ENCODE peak calls at places on chromosomes 7 and 10, in eight cellular contexts. M is transverse colon; E is CD4-positive, CD25-positive, alpha-beta regulatory T cell; H is CD8-positive, alpha-beta T cell; A is GM23248; I is NT2/D1; J is left ventricle myocardium inferior; K is upper lobe of right lung. R is an unnamed sample. For H3K4me1 and H3K9me3, the result is how much of the 10 kb centered on the place peaks cover.

GRCh38 chr10:119161680-119162079 is 3.8 kb downstream of the SFXN4 start:
- DNase-seq in E (no peak), I (no peak), M (no peak), H (no peak), K (no peak), J (no peak), A (peak), R (no peak)

GRCh38 chr10:80136134-80136571 is 3.6 kb downstream of the PLAC9 start:
- DNase-seq in H (no peak), K (peak), E (no peak), A (peak), I (no peak), M (no peak), J (peak), R (peak)

GRCh38 chr7:25950488-25951413 is 201.2 kb upstream of the NFE2L3 start:
- DNase-seq in I (peak), E (peak), A (peak), M (peak), J (peak), H (peak), K (peak), R (peak)

GRCh38 chr10:129199826-129200225 is 267.2 kb upstream of the MGMT start:
- DNase-seq in K (no peak), M (no peak), E (no peak), I (peak), A (no peak), J (no peak), H (no peak), R (no peak)

GRCh38 chr7:1969459-1970284 is 263.1 kb downstream of the MAD1L1 start:
- DNase-seq in H (no peak), A (no peak), M (no peak), J (no peak), E (no peak), I (no peak), K (peak), R (no peak)

GRCh38 chr7:1487466-1487865 is 16.7 kb downstream of the INTS1 start:
- DNase-seq in H (no peak), M (no peak), A (no peak), E (no peak), I (no peak), K (no peak), J (no peak), R (no peak)

GRCh38 chr7:36048141-36048901 is 104.7 kb upstream of the EEPD1 start:
- DNase-seq in I (no peak), K (no peak), H (no peak), E (no peak), J (no peak), M (no peak), A (peak), R (no peak)

GRCh38 chr7:105689093-105689819 is 108.0 kb upstream of the EFCAB10 start:
- DNase-seq in E (no peak), H (no peak), J (no peak), A (no peak), K (no peak), I (peak), M (no peak), R (no peak)

GRCh38 chr7:48154792-48155413 is 16.4 kb upstream of the ABCA13 start:
- DNase-seq in I (peak), J (no peak), M (peak), E (no peak), H (peak), K (no peak), A (peak), R (no peak)

GRCh38 chr7:27032843-27033242 is 63.0 kb downstream of the HOXA1 start:
- DNase-seq in I (no peak), A (peak), K (no peak), M (no peak), H (no peak), E (no peak), J (no peak), R (no peak)

GRCh38 chr7:69663911-69664310 is 65.6 kb downstream of the AUTS2 start:
- DNase-seq in J (no peak), E (no peak), M (no peak), A (no peak), I (no peak), H (no peak), K (no peak), R (no peak)

GRCh38 chr10:22325272-22325947 is 4.5 kb downstream of the BMI1 start:
- DNase-seq in E (peak), H (peak), I (no peak), M (peak), A (peak), J (peak), K (peak), R (peak)

GRCh38 chr10:62724465-62724864 is 80.1 kb upstream of the ADO start:
- DNase-seq in H (no peak), J (no peak), A (no peak), K (peak), M (no peak), I (no peak), E (no peak), R (no peak)

GRCh38 chr10:6176691-6177231 is 26.0 kb upstream of the PFKFB3 start:
- DNase-seq in M (no peak), A (peak), H (no peak), I (no peak), J (no peak), E (no peak), K (peak), R (no peak)

GRCh38 chr10:4498763-4499251 is 327.2 kb upstream of the AKR1E2 start:
- DNase-seq in A (peak), I (no peak), M (no peak), J (no peak), E (no peak), H (no peak), K (no peak), R (no peak)

GRCh38 chr10:102268333-102268999 is 23.1 kb downstream of the GBF1 start:
- DNase-seq in J (no peak), A (peak), M (no peak), I (no peak), K (no peak), H (no peak), E (no peak), R (no peak)

GRCh38 chr7:131493081-131493480 is 63.3 kb downstream of the PODXL start:
- DNase-seq in A (no peak), H (no peak), J (no peak), E (no peak), M (no peak), K (no peak), I (no peak), R (no peak)

GRCh38 chr10:94183666-94184264 is 179.0 kb downstream of the NOC3L start:
- DNase-seq in J (no peak), A (peak), I (no peak), H (no peak), M (no peak), K (no peak), E (no peak), R (no peak)

GRCh38 chr7:123410273-123410928 is 124.0 kb downstream of the IQUB start:
- DNase-seq in A (peak), H (no peak), E (no peak), K (no peak), I (no peak), J (peak), M (no peak), R (no peak)

GRCh38 chr7:21579341-21580072 is 36.7 kb downstream of the DNAH11 start:
- DNase-seq in J (no peak), E (no peak), A (peak), I (no peak), H (no peak), K (no peak), M (no peak), R (no peak)

GRCh38 chr10:71555087-71555728 is 158.5 kb downstream of the CDH23 start:
- DNase-seq in A (no peak), I (no peak), E (no peak), J (no peak), H (no peak), M (no peak), K (no peak), R (no peak)

GRCh38 chr10:21991785-21992184 is 11.7 kb downstream of the DNAJC1 start:
- DNase-seq in J (no peak), M (no peak), K (no peak), H (no peak), I (no peak), E (no peak), A (no peak), R (no peak)

GRCh38 chr10:33087142-33087541 is 129.1 kb upstream of the ITGB1 start:
- DNase-seq in I (no peak), H (no peak), E (no peak), K (no peak), A (no peak), M (no peak), J (no peak), R (no peak)

GRCh38 chr7:99030951-99031350 is 113.0 kb downstream of the SMURF1 start:
- DNase-seq in M (no peak), J (no peak), I (no peak), H (no peak), K (no peak), A (no peak), E (no peak), R (no peak)

GRCh38 chr7:138979988-138980574 is 1.1 kb downstream of the KIAA1549 start:
- DNase-seq in J (no peak), K (no peak), H (no peak), I (no peak), M (no peak), A (peak), E (no peak), R (no peak)
- H3K4me1 ChIP-seq in J (under half), K (under half), H (under half), I (under half), M (under half), A (under half), E (under half), R (under half)

DNA sequence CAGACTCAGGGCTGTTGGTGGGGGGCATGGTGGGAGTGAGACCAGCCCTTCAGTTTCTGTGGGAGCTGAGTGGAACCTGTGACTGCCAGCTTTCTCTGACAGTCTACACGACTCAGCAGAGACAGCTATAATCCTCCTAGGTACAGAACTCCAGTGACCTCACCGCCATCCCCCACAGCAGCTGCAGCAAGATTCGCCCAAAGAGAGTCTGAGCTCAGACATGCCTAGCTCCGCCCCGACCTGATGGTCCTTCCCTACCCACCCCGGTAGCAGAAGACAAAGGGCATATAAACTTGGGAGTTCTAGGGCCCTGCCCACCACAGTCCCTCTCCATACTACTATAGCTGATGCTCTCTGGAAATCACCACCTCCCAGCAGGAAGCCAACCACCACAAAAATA is 500.1 kb downstream of the ETV1 start:
- DNase-seq in E (no peak), I (no peak), A (no peak), H (no peak), M (no peak), K (no peak), J (no peak), R (no peak)
- H3K9me3 ChIP-seq in E (under half), I (under half), A (under half), H (under half), M (under half), K (under half), J (under half), R (under half)

GRCh38 chr10:14583252-14583651 is 191.4 kb downstream of the FAM107B start:
- DNase-seq in E (peak), I (no peak), M (peak), H (peak), A (no peak), J (no peak), K (no peak), R (no peak)
- H3K4me1 ChIP-seq in E (half or more), I (under half), M (under half), H (half or more), A (under half), J (under half), K (under half), R (half or more)

GRCh38 chr7:142941541-142941940 is 2.3 kb downstream of the LLCFC1 start:
- DNase-seq in I (no peak), M (no peak), K (no peak), H (no peak), E (no peak), J (no peak), A (no peak), R (no peak)

GRCh38 chr7:142948603-142949002 is 9.3 kb downstream of the LLCFC1 start:
- DNase-seq in E (no peak), M (no peak), A (no peak), K (no peak), I (no peak), H (no peak), J (no peak), R (no peak)

GRCh38 chr7:142943706-142944268 is 4.5 kb downstream of the LLCFC1 start:
- DNase-seq in A (no peak), J (no peak), K (no peak), E (no peak), H (no peak), I (no peak), M (no peak), R (no peak)

GRCh38 chr7:142942746-142943145 is 3.5 kb downstream of the LLCFC1 start:
- DNase-seq in E (no peak), M (no peak), H (no peak), K (no peak), A (no peak), I (no peak), J (no peak), R (no peak)

GRCh38 chr7:142945001-142945400 is 5.7 kb downstream of the LLCFC1 start:
- DNase-seq in K (no peak), I (no peak), E (no peak), A (no peak), J (no peak), H (no peak), M (no peak), R (no peak)
- H3K9me3 ChIP-seq in K (under half), I (under half), E (under half), A (under half), J (under half), H (under half), M (under half), R (under half)

R was measured in pancreas.